ENCODE peak calls at places on chromosomes 6 and 20, in four cellular contexts. S is activated CD8-positive, alpha-beta T cell treated with anti-CD3 and anti-CD28 coated beads for 36 hours; X is Calu3; A is A549. P is an unnamed sample.

GRCh38 chr6:44897286-44897685 is 430.8 kb upstream of the RUNX2 start:
- DNase-seq in S (no peak), X (no peak), A (no peak), P (no peak)

GRCh38 chr6:33073431-33073871 is at the start of gene HLA-DPA1:
- DNase-seq in S (peak; percentile 58), X (peak; percentile 37), A (peak; percentile 8), P (no peak)

GRCh38 chr20:12051206-12052163 is 133.8 kb downstream of the BTBD3 start:
- DNase-seq in S (no peak), X (no peak), A (no peak), P (no peak)

GRCh38 chr20:37276494-37277252 is 12.8 kb upstream of the MANBAL start:
- DNase-seq in S (peak; percentile 26), X (peak; percentile 48), A (no peak), P (peak; percentile 21)

GRCh38 chr20:36469973-36470372 is 71.3 kb upstream of the MYL9 start:
- DNase-seq in S (no peak), X (no peak), A (no peak), P (no peak)

GRCh38 chr6:169997187-169997929 is 245.9 kb downstream of the ERMARD start:
- DNase-seq in S (no peak), X (no peak), A (no peak), P (no peak)

GRCh38 chr6:73610444-73611275 is 43.1 kb downstream of the SLC17A5 start:
- DNase-seq in S (no peak), X (peak; percentile 10), A (no peak), P (no peak)

GRCh38 chr20:23889775-23890187 is 10.2 kb upstream of the CST5 start:
- DNase-seq in S (peak; percentile 76), X (peak; percentile 30), A (peak; percentile 63), P (no peak)

GRCh38 chr6:52087498-52087999 is at the start of gene PKHD1:
- DNase-seq in S (no peak), X (peak; percentile 73), A (peak; percentile 2), P (no peak)

GRCh38 chr6:154513601-154514320 is 3.3 kb upstream of the CNKSR3 start:
- DNase-seq in S (no peak), X (no peak), A (no peak), P (no peak)

GRCh38 chr6:107807186-107807585 is 16.9 kb downstream of the SCML4 start:
- DNase-seq in S (no peak), X (no peak), A (no peak), P (no peak)

GRCh38 chr20:18039063-18039462 is 18.7 kb downstream of the OVOL2 start:
- DNase-seq in S (no peak), X (no peak), A (no peak), P (no peak)

GRCh38 chr6:12801141-12801540 is 84.6 kb downstream of the PHACTR1 start:
- DNase-seq in S (no peak), X (no peak), A (no peak), P (no peak)

GRCh38 chr20:57509665-57510237 is 15.2 kb downstream of the CTCFL start:
- DNase-seq in S (peak; percentile 26), X (peak; percentile 77), A (peak; percentile 68), P (no peak)

GRCh38 chr6:170132561-170132991 is 158.3 kb downstream of the DLL1 start:
- DNase-seq in S (no peak), X (no peak), A (no peak), P (peak; percentile 82)

GRCh38 chr6:2817778-2818443 is 23.8 kb downstream of the SERPINB1 start:
- DNase-seq in S (no peak), X (no peak), A (no peak), P (no peak)

GRCh38 chr6:168968228-168968627 is 285.4 kb downstream of the THBS2 start:
- DNase-seq in S (peak; percentile 22), X (peak; percentile 79), A (no peak), P (no peak)

GRCh38 chr6:131924881-131925474 is 26.2 kb downstream of the CCN2 start:
- DNase-seq in S (no peak), X (no peak), A (peak; percentile 27), P (no peak)

GRCh38 chr6:26126394-26127221 is 39.4 kb downstream of the HFE start:
- DNase-seq in S (no peak), X (peak; percentile 24), A (no peak), P (no peak)

GRCh38 chr6:82283771-82284420 is 36.4 kb upstream of the IBTK start:
- DNase-seq in S (no peak), X (no peak), A (no peak), P (no peak)

GRCh38 chr20:50121858-50122271 is 8.9 kb upstream of the UBE2V1 start:
- DNase-seq in S (no peak), X (no peak), A (peak; percentile 68), P (no peak)

GRCh38 chr20:51542033-51542893 is at the start of gene NFATC2:
- DNase-seq in S (peak; percentile 75), X (peak; percentile 84), A (no peak), P (no peak)
- TF ChIP-seq CTCF in S (peak; percentile 67), X (peak; percentile 84), A (no peak), P (peak; percentile 37)

DNA sequence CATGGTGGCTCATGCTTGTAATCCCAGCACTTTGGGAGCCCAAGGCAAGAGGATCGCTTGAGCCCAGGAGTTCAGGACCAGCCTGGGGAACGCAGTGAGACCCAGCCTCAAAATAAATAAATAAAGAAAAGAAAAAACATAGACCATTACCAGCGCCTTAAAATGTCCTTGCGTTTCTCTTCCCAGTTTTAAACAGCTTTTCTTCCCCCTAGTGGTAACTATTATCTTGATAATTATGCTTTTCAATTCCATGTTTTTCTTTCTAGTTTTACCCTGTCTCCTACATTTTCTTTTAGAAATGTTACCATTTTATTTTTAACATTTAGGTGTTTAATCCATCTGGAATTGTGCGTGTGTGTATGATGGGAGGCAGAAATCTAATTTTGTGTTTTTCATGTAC is 24.4 kb downstream of the DNAH8 start:
- DNase-seq in S (no peak), X (no peak), A (no peak), P (no peak)
- TF ChIP-seq CTCF in S (peak; percentile 36), X (peak; percentile 52), A (peak; percentile 19), P (peak; percentile 79)

DNA sequence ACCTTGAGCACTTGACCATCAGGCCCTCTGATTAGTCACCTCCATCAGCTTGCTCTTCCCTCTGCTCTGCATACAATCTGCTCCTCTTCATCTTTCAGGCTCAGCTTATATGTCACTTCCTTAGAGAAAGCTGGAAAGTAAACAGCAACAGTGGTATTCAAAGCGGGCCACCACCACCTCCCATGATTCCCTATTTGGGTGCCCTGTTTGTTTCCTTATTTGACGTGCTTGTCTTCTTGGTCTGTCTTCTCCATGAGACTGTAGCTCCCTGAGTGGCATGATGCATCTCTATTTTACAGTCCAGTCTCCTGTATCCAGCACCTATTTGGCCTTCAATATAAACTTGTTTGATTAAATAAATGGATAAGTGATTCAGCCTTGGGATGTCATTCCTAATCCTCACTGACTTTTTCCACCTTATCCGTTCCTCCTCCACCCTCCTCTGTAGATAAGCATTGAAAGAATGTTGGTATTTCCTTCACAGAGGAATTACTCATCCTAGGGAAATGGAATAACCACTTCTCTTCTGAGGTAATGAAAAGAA is 102.8 kb upstream of the SGK1 start:
- DNase-seq in S (no peak), X (no peak), A (peak; percentile 8), P (no peak)
- TF ChIP-seq CTCF in S (no peak), X (no peak), A (no peak), P (no peak)

GRCh38 chr6:20716865-20717264 is 182.6 kb downstream of the CDKAL1 start:
- DNase-seq in S (no peak), X (no peak), A (no peak), P (no peak)

GRCh38 chr6:20715135-20715806 is 181.0 kb downstream of the CDKAL1 start:
- DNase-seq in S (no peak), X (no peak), A (no peak), P (no peak)

GRCh38 chr6:20719980-20720379 is 185.7 kb downstream of the CDKAL1 start:
- DNase-seq in S (no peak), X (no peak), A (no peak), P (no peak)

GRCh38 chr6:20718705-20719653 is 184.7 kb downstream of the CDKAL1 start:
- DNase-seq in S (no peak), X (no peak), A (no peak), P (no peak)

DNA sequence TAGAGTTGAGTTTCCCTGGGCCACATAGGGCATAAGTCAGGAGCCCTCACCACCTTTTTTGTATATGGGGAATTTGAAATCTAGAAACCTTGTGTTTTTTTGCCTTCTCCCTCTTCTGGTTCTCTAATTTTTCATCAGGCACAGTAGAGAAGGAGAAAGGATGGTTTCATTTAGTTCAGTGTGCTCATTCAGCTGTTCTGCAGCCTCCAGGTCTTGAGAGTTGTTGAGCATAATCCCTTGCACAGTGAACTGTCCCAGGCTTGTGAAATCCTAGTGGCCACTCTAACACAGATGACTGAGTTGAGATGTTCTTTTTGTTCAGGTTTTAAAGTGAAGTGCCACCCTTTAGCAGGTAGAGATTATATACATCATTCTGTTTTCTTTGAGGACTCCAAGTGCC is 183.5 kb downstream of the CDKAL1 start:
- DNase-seq in S (no peak), X (no peak), A (no peak), P (no peak)
- TF ChIP-seq CTCF in S (no peak), X (no peak), A (no peak), P (no peak)

GRCh38 chr20:64130271-64130670 is 22.9 kb upstream of the NPBWR2 start:
- DNase-seq in S (no peak), X (no peak), A (no peak), P (no peak)
- TF ChIP-seq CTCF in S (no peak), X (no peak), A (no peak), P (no peak)

DNA sequence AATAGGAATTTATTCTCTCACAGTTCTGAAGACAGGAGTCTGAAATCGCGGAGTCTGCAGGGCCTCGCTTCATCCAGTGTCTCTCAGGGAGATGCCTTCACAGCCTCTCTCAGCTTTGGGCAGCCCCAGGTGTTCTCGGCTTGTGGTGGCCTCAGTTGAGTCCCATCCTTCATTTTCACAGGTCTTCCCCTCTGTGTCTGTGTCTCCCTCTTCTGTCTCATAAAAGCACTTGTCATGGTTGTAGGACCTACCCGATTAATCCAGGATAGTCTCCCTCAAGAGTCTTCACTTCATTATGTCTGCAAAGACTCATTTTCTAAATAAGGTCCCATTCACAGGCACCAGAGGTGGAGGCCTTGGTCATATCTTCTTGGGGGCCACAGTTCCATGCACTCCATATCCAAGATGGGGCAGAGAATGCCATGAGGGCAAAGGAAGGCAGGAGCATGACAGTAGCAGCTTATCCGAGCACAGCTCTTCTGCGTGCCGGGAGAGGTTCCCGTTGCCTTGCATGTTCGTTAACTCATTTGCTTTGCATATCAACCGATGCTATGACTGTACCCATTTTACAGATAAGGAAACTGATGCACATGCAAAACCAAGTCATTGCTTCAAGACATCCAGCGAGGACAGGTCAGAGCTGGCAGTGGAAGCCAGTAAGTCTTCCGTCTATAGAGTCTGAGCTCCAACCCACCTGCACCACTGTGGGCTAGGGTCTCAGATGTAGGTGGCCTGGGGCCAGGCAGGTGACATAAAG is 363.8 kb upstream of the SULF2 start:
- DNase-seq in S (no peak), X (no peak), A (no peak), P (no peak)
- TF ChIP-seq CTCF in S (no peak), X (no peak), A (no peak), P (peak; percentile 34)

GRCh38 chr20:63495771-63496403 is 3.0 kb downstream of the EEF1A2 start:
- DNase-seq in S (peak; percentile 78), X (peak; percentile 80), A (peak; percentile 73), P (peak; percentile 89)
- TF ChIP-seq CTCF in S (peak; percentile 99), X (peak; percentile 95), A (peak; percentile 90), P (peak; percentile 98)

DNA sequence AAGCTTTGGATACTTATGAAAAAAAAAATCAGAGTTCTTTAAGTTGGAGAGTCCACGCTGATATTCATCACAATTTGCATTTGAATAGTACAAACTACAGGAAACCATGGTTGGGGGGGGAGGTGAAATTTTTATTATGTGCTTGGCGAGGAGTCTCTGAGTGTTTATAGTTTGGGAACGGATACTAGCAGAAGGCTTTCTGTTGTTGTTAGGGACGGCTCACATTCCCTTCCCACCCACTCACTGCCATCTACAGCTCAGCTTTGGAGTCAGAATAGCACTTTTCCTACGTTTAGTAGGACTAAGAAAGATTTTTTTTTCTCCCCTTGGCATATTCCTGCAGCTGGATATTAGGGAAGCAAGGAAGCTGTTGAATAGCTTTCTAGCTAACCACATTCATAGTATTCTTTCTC is 235.0 kb upstream of the ZNF217 start:
- DNase-seq in S (no peak), X (peak; percentile 27), A (peak; percentile 60), P (no peak)
- TF ChIP-seq CTCF in S (no peak), X (no peak), A (peak; percentile 35), P (peak; percentile 71)

P was measured in chondrocyte.